ENCODE peak calls at places on chromosomes 6 and 20, in five cellular contexts. One of them, this sample, is unnamed.
A peak's percentile ranks its signal among the peaks of the same experiment; 100 is the strongest.

GRCh38 chr6:104638841-104639290 is 220.9 kb downstream of the HACE1 start:
- DNase-seq in T-cell: no peak
- DNase-seq in AG20443: no peak
- DNase-seq in T follicular helper cell: no peak
- DNase-seq in CD8-positive, alpha-beta memory T cell: no peak
- DNase-seq in this sample: no peak

GRCh38 chr20:57161478-57162194 is 104.8 kb downstream of the BMP7 start:
- DNase-seq in T follicular helper cell: no peak
- DNase-seq in CD8-positive, alpha-beta memory T cell: no peak
- DNase-seq in T-cell: no peak
- DNase-seq in AG20443: no peak
- DNase-seq in this sample: no peak

GRCh38 chr6:158686791-158687381 is 37.0 kb downstream of the SYTL3 start:
- DNase-seq in T follicular helper cell: peak; percentile 22
- DNase-seq in AG20443: no peak
- DNase-seq in T-cell: peak; percentile 58
- DNase-seq in CD8-positive, alpha-beta memory T cell: peak; percentile 21
- DNase-seq in this sample: no peak

GRCh38 chr6:26305097-26305841 is 59.7 kb upstream of the BTN3A2 start:
- DNase-seq in T-cell: no peak
- DNase-seq in T follicular helper cell: no peak
- DNase-seq in AG20443: peak; percentile 48
- DNase-seq in CD8-positive, alpha-beta memory T cell: peak; percentile 20
- DNase-seq in this sample: no peak

GRCh38 chr6:158808918-158809678 is 10.1 kb downstream of the EZR start:
- DNase-seq in CD8-positive, alpha-beta memory T cell: peak; percentile 29
- DNase-seq in AG20443: no peak
- DNase-seq in T-cell: peak; percentile 31
- DNase-seq in T follicular helper cell: peak; percentile 48
- DNase-seq in this sample: peak; percentile 29

GRCh38 chr20:50584687-50585086 is 74.5 kb downstream of the PTPN1 start:
- DNase-seq in AG20443: no peak
- DNase-seq in T-cell: no peak
- DNase-seq in T follicular helper cell: no peak
- DNase-seq in CD8-positive, alpha-beta memory T cell: no peak
- DNase-seq in this sample: no peak

GRCh38 chr6:111992851-111993250 is 61.1 kb upstream of the CCN6 start:
- DNase-seq in CD8-positive, alpha-beta memory T cell: peak; percentile 35
- DNase-seq in AG20443: no peak
- DNase-seq in T-cell: peak; percentile 33
- DNase-seq in T follicular helper cell: peak; percentile 53
- DNase-seq in this sample: no peak

GRCh38 chr20:51797357-51798025 is 4.8 kb downstream of the SALL4 start:
- DNase-seq in T-cell: no peak
- DNase-seq in AG20443: no peak
- DNase-seq in CD8-positive, alpha-beta memory T cell: no peak
- DNase-seq in T follicular helper cell: no peak
- DNase-seq in this sample: no peak

GRCh38 chr20:36092424-36093024 is 62.0 kb upstream of the EPB41L1 start:
- DNase-seq in CD8-positive, alpha-beta memory T cell: no peak
- DNase-seq in T follicular helper cell: no peak
- DNase-seq in AG20443: peak; percentile 70
- DNase-seq in T-cell: no peak
- DNase-seq in this sample: no peak

GRCh38 chr6:119079288-119079809 is 885 bp upstream of the FAM184A start:
- DNase-seq in T follicular helper cell: no peak
- DNase-seq in AG20443: no peak
- DNase-seq in CD8-positive, alpha-beta memory T cell: no peak
- DNase-seq in T-cell: no peak
- DNase-seq in this sample: peak; percentile 39

GRCh38 chr20:61420781-61421180 is 168.7 kb downstream of the CDH4 start:
- DNase-seq in T-cell: no peak
- DNase-seq in CD8-positive, alpha-beta memory T cell: no peak
- DNase-seq in AG20443: no peak
- DNase-seq in T follicular helper cell: no peak
- DNase-seq in this sample: no peak

GRCh38 chr6:152341596-152341995 is 295.6 kb downstream of the SYNE1 start:
- DNase-seq in T follicular helper cell: no peak
- DNase-seq in T-cell: no peak
- DNase-seq in AG20443: no peak
- DNase-seq in CD8-positive, alpha-beta memory T cell: no peak
- DNase-seq in this sample: no peak

GRCh38 chr6:136607932-136608772 is 57.9 kb upstream of the MAP7 start:
- DNase-seq in T-cell: peak; percentile 69
- DNase-seq in T follicular helper cell: peak; percentile 74
- DNase-seq in AG20443: peak; percentile 36
- DNase-seq in CD8-positive, alpha-beta memory T cell: peak; percentile 71
- DNase-seq in this sample: peak; percentile 21

GRCh38 chr6:20038385-20038784 is 173.9 kb downstream of the MBOAT1 start:
- DNase-seq in CD8-positive, alpha-beta memory T cell: no peak
- DNase-seq in T follicular helper cell: no peak
- DNase-seq in T-cell: no peak
- DNase-seq in AG20443: no peak
- DNase-seq in this sample: no peak

GRCh38 chr6:143545165-143545564 is 33.6 kb upstream of the FUCA2 start:
- DNase-seq in AG20443: no peak
- DNase-seq in CD8-positive, alpha-beta memory T cell: no peak
- DNase-seq in T-cell: no peak
- DNase-seq in T follicular helper cell: no peak
- DNase-seq in this sample: no peak

GRCh38 chr6:33994198-33995045 is 151.5 kb downstream of the GRM4 start:
- DNase-seq in T-cell: no peak
- DNase-seq in CD8-positive, alpha-beta memory T cell: no peak
- DNase-seq in T follicular helper cell: no peak
- DNase-seq in AG20443: no peak
- DNase-seq in this sample: no peak

GRCh38 chr6:132399376-132400074 is 1.8 kb downstream of the MOXD1 start:
- DNase-seq in CD8-positive, alpha-beta memory T cell: no peak
- DNase-seq in T-cell: no peak
- DNase-seq in T follicular helper cell: no peak
- DNase-seq in AG20443: peak; percentile 17
- DNase-seq in this sample: no peak

GRCh38 chr6:12718025-12718424 is 1.5 kb downstream of the PHACTR1 start:
- DNase-seq in AG20443: peak; percentile 70
- DNase-seq in T follicular helper cell: no peak
- DNase-seq in CD8-positive, alpha-beta memory T cell: no peak
- DNase-seq in T-cell: no peak
- DNase-seq in this sample: no peak

GRCh38 chr6:113645576-113645970 is 211.6 kb upstream of the MARCKS start:
- DNase-seq in T follicular helper cell: no peak
- DNase-seq in AG20443: peak; percentile 78
- DNase-seq in CD8-positive, alpha-beta memory T cell: no peak
- DNase-seq in T-cell: no peak
- DNase-seq in this sample: no peak

GRCh38 chr20:58308680-58309527 is 611 bp upstream of the RAB22A start:
- DNase-seq in CD8-positive, alpha-beta memory T cell: no peak
- DNase-seq in AG20443: peak; percentile 91
- DNase-seq in T-cell: peak; percentile 11
- DNase-seq in T follicular helper cell: peak; percentile 15
- DNase-seq in this sample: no peak

GRCh38 chr6:143176090-143177021 is 115.7 kb downstream of the AIG1 start:
- DNase-seq in AG20443: peak; percentile 75
- DNase-seq in CD8-positive, alpha-beta memory T cell: no peak
- DNase-seq in T-cell: no peak
- DNase-seq in T follicular helper cell: no peak
- DNase-seq in this sample: no peak

GRCh38 chr20:32839982-32840285 is 18.8 kb upstream of the EFCAB8 start:
- DNase-seq in T-cell: no peak
- DNase-seq in CD8-positive, alpha-beta memory T cell: no peak
- DNase-seq in T follicular helper cell: no peak
- DNase-seq in AG20443: no peak
- DNase-seq in this sample: no peak

GRCh38 chr6:43159599-43159998 is 11.5 kb upstream of the SRF start:
- DNase-seq in T-cell: no peak
- DNase-seq in AG20443: no peak
- DNase-seq in T follicular helper cell: no peak
- DNase-seq in CD8-positive, alpha-beta memory T cell: no peak
- DNase-seq in this sample: no peak

GRCh38 chr6:105794263-105794662 is 291.9 kb upstream of the PRDM1 start:
- DNase-seq in T follicular helper cell: no peak
- DNase-seq in AG20443: peak; percentile 70
- DNase-seq in T-cell: no peak
- DNase-seq in CD8-positive, alpha-beta memory T cell: no peak
- DNase-seq in this sample: no peak

GRCh38 chr6:128882991-128883571 is at the start of gene LAMA2:
- DNase-seq in AG20443: peak; percentile 93
- DNase-seq in T follicular helper cell: no peak
- DNase-seq in CD8-positive, alpha-beta memory T cell: no peak
- DNase-seq in T-cell: no peak
- DNase-seq in this sample: peak; percentile 13

GRCh38 chr6:148037496-148037895 is 305.1 kb upstream of the SASH1 start:
- DNase-seq in T follicular helper cell: no peak
- DNase-seq in AG20443: no peak
- DNase-seq in CD8-positive, alpha-beta memory T cell: no peak
- DNase-seq in T-cell: no peak
- DNase-seq in this sample: no peak

GRCh38 chr6:4210619-4211419 is 75.4 kb upstream of the ECI2 start:
- DNase-seq in T follicular helper cell: peak; percentile 35
- DNase-seq in AG20443: peak; percentile 76
- DNase-seq in T-cell: peak; percentile 41
- DNase-seq in CD8-positive, alpha-beta memory T cell: peak; percentile 26
- DNase-seq in this sample: peak; percentile 2

GRCh38 chr20:32582659-32583580 is 2.2 kb downstream of the NOL4L start:
- DNase-seq in CD8-positive, alpha-beta memory T cell: no peak
- DNase-seq in T follicular helper cell: no peak
- DNase-seq in T-cell: no peak
- DNase-seq in AG20443: peak; percentile 64
- DNase-seq in this sample: no peak

GRCh38 chr6:35370799-35371493 is 28.6 kb downstream of the PPARD start:
- DNase-seq in T follicular helper cell: no peak
- DNase-seq in CD8-positive, alpha-beta memory T cell: no peak
- DNase-seq in T-cell: no peak
- DNase-seq in AG20443: no peak
- DNase-seq in this sample: no peak

GRCh38 chr6:15330174-15330934 is 84.5 kb downstream of the JARID2 start:
- DNase-seq in T follicular helper cell: no peak
- DNase-seq in AG20443: no peak
- DNase-seq in CD8-positive, alpha-beta memory T cell: no peak
- DNase-seq in T-cell: no peak
- DNase-seq in this sample: no peak

GRCh38 chr6:139577124-139577800 is 202.8 kb upstream of the CITED2 start:
- DNase-seq in CD8-positive, alpha-beta memory T cell: no peak
- DNase-seq in T-cell: no peak
- DNase-seq in T follicular helper cell: no peak
- DNase-seq in AG20443: no peak
- DNase-seq in this sample: no peak

GRCh38 chr6:96704713-96705112 is 132.6 kb downstream of the GPR63 start:
- DNase-seq in CD8-positive, alpha-beta memory T cell: no peak
- DNase-seq in T follicular helper cell: no peak
- DNase-seq in T-cell: no peak
- DNase-seq in AG20443: no peak
- DNase-seq in this sample: no peak

GRCh38 chr20:24637941-24638340 is 168.5 kb downstream of the SYNDIG1 start:
- DNase-seq in T-cell: no peak
- DNase-seq in T follicular helper cell: no peak
- DNase-seq in CD8-positive, alpha-beta memory T cell: no peak
- DNase-seq in AG20443: no peak
- DNase-seq in this sample: no peak

GRCh38 chr20:21189761-21190523 is 64.1 kb downstream of the KIZ start:
- DNase-seq in T follicular helper cell: no peak
- DNase-seq in T-cell: no peak
- DNase-seq in AG20443: no peak
- DNase-seq in CD8-positive, alpha-beta memory T cell: no peak
- DNase-seq in this sample: peak; percentile 14

GRCh38 chr20:46670585-46671584 is 18.4 kb downstream of the TP53RK start:
- DNase-seq in AG20443: no peak
- DNase-seq in T-cell: no peak
- DNase-seq in T follicular helper cell: no peak
- DNase-seq in CD8-positive, alpha-beta memory T cell: no peak
- DNase-seq in this sample: peak; percentile 59

GRCh38 chr20:44886828-44887227 is 1.3 kb downstream of the YWHAB start:
- DNase-seq in CD8-positive, alpha-beta memory T cell: no peak
- DNase-seq in AG20443: no peak
- DNase-seq in T follicular helper cell: no peak
- DNase-seq in T-cell: no peak
- DNase-seq in this sample: no peak

GRCh38 chr20:58593880-58594473 is 57.1 kb upstream of the STX16 start:
- DNase-seq in T-cell: no peak
- DNase-seq in CD8-positive, alpha-beta memory T cell: no peak
- DNase-seq in T follicular helper cell: no peak
- DNase-seq in AG20443: no peak
- DNase-seq in this sample: no peak

GRCh38 chr6:114194362-114195343 is 148.2 kb downstream of the HS3ST5 start:
- DNase-seq in AG20443: peak; percentile 51
- DNase-seq in T follicular helper cell: no peak
- DNase-seq in T-cell: no peak
- DNase-seq in CD8-positive, alpha-beta memory T cell: no peak
- DNase-seq in this sample: no peak

GRCh38 chr6:141415896-141416295 is 716.8 kb upstream of the GJE1 start:
- DNase-seq in T follicular helper cell: no peak
- DNase-seq in T-cell: no peak
- DNase-seq in AG20443: no peak
- DNase-seq in CD8-positive, alpha-beta memory T cell: no peak
- DNase-seq in this sample: no peak

GRCh38 chr6:118705799-118706481 is 54.5 kb upstream of the CEP85L start:
- DNase-seq in AG20443: peak; percentile 60
- DNase-seq in CD8-positive, alpha-beta memory T cell: no peak
- DNase-seq in T-cell: no peak
- DNase-seq in T follicular helper cell: no peak
- DNase-seq in this sample: no peak

This sample was measured in NCI-H1105.